ENCODE peak calls at places on chromosomes 1 and 21, in ten cellular contexts. E, J, L, N, H, U, X, C, K and A are unnamed samples.

GRCh38 chr1:173149887-173150286 is 57.2 kb downstream of the TNFSF4 start:
- DNase-seq in E (peak), J (no peak), L (no peak), N (no peak), H (no peak), U (no peak), X (no peak), C (no peak), K (no peak), A (no peak)

GRCh38 chr1:34639701-34640100 is 115.1 kb upstream of the GJB5 start:
- DNase-seq in E (no peak), J (no peak), L (no peak), N (peak), H (no peak), U (peak), X (no peak), C (no peak), K (no peak), A (no peak)

GRCh38 chr1:41791667-41792484 is 126.8 kb downstream of the HIVEP3 start:
- DNase-seq in E (no peak), J (no peak), L (no peak), N (no peak), H (no peak), U (no peak), X (no peak), C (no peak), K (no peak), A (no peak)

GRCh38 chr1:193275773-193276172 is 89.4 kb upstream of the B3GALT2 start:
- DNase-seq in E (no peak), J (no peak), L (no peak), N (no peak), H (no peak), U (no peak), X (no peak), C (no peak), K (no peak), A (no peak)

GRCh38 chr1:164064501-164064900 is 494.5 kb upstream of the PBX1 start:
- DNase-seq in E (peak), J (no peak), L (no peak), N (no peak), H (no peak), U (no peak), X (no peak), C (no peak), K (no peak), A (no peak)

GRCh38 chr1:226085675-226086074 is 23.2 kb downstream of the H3-3A start:
- DNase-seq in E (no peak), J (no peak), L (peak), N (no peak), H (no peak), U (no peak), X (no peak), C (no peak), K (no peak), A (no peak)

GRCh38 chr21:34279285-34279684 is 84.5 kb upstream of the KCNE2 start:
- DNase-seq in E (no peak), J (no peak), L (no peak), N (no peak), H (no peak), U (no peak), X (no peak), C (no peak), K (no peak), A (no peak)

GRCh38 chr1:9655127-9655723 is 3.7 kb downstream of the PIK3CD start:
- DNase-seq in E (no peak), J (no peak), L (no peak), N (no peak), H (no peak), U (no peak), X (no peak), C (no peak), K (no peak), A (no peak)

GRCh38 chr1:45928486-45929205 is 125.2 kb downstream of the MAST2 start:
- DNase-seq in E (no peak), J (no peak), L (no peak), N (no peak), H (no peak), U (no peak), X (no peak), C (no peak), K (no peak), A (no peak)

GRCh38 chr21:35212393-35213127 is 163.5 kb upstream of the RUNX1 start:
- DNase-seq in E (no peak), J (no peak), L (no peak), N (no peak), H (no peak), U (no peak), X (no peak), C (no peak), K (no peak), A (no peak)

GRCh38 chr1:24421502-24421901 is 5.9 kb downstream of the NIPAL3 start:
- DNase-seq in E (no peak), J (no peak), L (no peak), N (no peak), H (no peak), U (no peak), X (no peak), C (no peak), K (peak), A (no peak)

GRCh38 chr21:18617291-18617690 is 213.7 kb upstream of the TMPRSS15 start:
- DNase-seq in E (no peak), J (no peak), L (no peak), N (no peak), H (no peak), U (no peak), X (no peak), C (no peak), K (no peak), A (no peak)

GRCh38 chr1:116218922-116219321 is 107.7 kb downstream of the MAB21L3 start:
- DNase-seq in E (no peak), J (no peak), L (no peak), N (no peak), H (peak), U (no peak), X (no peak), C (no peak), K (peak), A (no peak)

GRCh38 chr21:41753001-41753725 is 13.7 kb downstream of the RIPK4 start:
- DNase-seq in E (no peak), J (no peak), L (no peak), N (no peak), H (no peak), U (no peak), X (no peak), C (no peak), K (no peak), A (no peak)

GRCh38 chr1:17059391-17060128 is 5.7 kb upstream of the SDHB start:
- DNase-seq in E (peak), J (peak), L (peak), N (peak), H (peak), U (peak), X (no peak), C (no peak), K (peak), A (no peak)

GRCh38 chr1:198936371-198937083 is 297.7 kb downstream of the PTPRC start:
- DNase-seq in E (no peak), J (no peak), L (no peak), N (no peak), H (no peak), U (no peak), X (no peak), C (no peak), K (no peak), A (no peak)

GRCh38 chr1:152906023-152906565 is 2.3 kb upstream of the IVL start:
- DNase-seq in E (no peak), J (no peak), L (no peak), N (no peak), H (no peak), U (no peak), X (no peak), C (no peak), K (no peak), A (no peak)

GRCh38 chr1:183810756-183811155 is 5.8 kb downstream of the RGL1 start:
- DNase-seq in E (no peak), J (no peak), L (no peak), N (no peak), H (no peak), U (no peak), X (no peak), C (no peak), K (no peak), A (no peak)

GRCh38 chr1:21952806-21953514 is 15.8 kb upstream of the HSPG2 start:
- DNase-seq in E (no peak), J (no peak), L (no peak), N (no peak), H (no peak), U (no peak), X (no peak), C (no peak), K (no peak), A (no peak)

GRCh38 chr1:56542651-56543050 is 36.7 kb downstream of the PLPP3 start:
- DNase-seq in E (no peak), J (no peak), L (no peak), N (no peak), H (no peak), U (no peak), X (no peak), C (no peak), K (no peak), A (no peak)

GRCh38 chr1:234600418-234601216 is 9.4 kb downstream of the IRF2BP2 start:
- DNase-seq in E (no peak), J (peak), L (peak), N (peak), H (peak), U (no peak), X (no peak), C (no peak), K (peak), A (peak)

GRCh38 chr1:178119623-178120022 is 25.7 kb downstream of the RASAL2 start:
- DNase-seq in E (no peak), J (no peak), L (no peak), N (no peak), H (no peak), U (no peak), X (no peak), C (no peak), K (no peak), A (no peak)

GRCh38 chr1:177913762-177914540 is 55.9 kb downstream of the SEC16B start:
- DNase-seq in E (peak), J (peak), L (no peak), N (peak), H (peak), U (no peak), X (no peak), C (no peak), K (peak), A (peak)

GRCh38 chr1:56469640-56470371 is 109.6 kb downstream of the PLPP3 start:
- DNase-seq in E (no peak), J (no peak), L (no peak), N (no peak), H (no peak), U (no peak), X (no peak), C (no peak), K (no peak), A (no peak)

GRCh38 chr1:172955161-172955821 is 95.5 kb downstream of the TNFSF18 start:
- DNase-seq in E (no peak), J (no peak), L (no peak), N (no peak), H (no peak), U (no peak), X (no peak), C (no peak), K (no peak), A (no peak)

GRCh38 chr1:178241057-178241456 is 147.2 kb downstream of the RASAL2 start:
- DNase-seq in E (no peak), J (no peak), L (no peak), N (no peak), H (no peak), U (no peak), X (no peak), C (no peak), K (no peak), A (no peak)

GRCh38 chr1:153292740-153293479 is 19.8 kb downstream of the PGLYRP3 start:
- DNase-seq in E (no peak), J (no peak), L (no peak), N (no peak), H (no peak), U (peak), X (no peak), C (no peak), K (no peak), A (no peak)

GRCh38 chr1:41313661-41314131 is 47.5 kb upstream of the FOXO6 start:
- DNase-seq in E (no peak), J (no peak), L (no peak), N (peak), H (no peak), U (no peak), X (no peak), C (no peak), K (peak), A (no peak)

GRCh38 chr1:23980725-23981063 is 567 bp upstream of the SRSF10 start:
- DNase-seq in E (no peak), J (peak), L (peak), N (peak), H (no peak), U (no peak), X (no peak), C (no peak), K (no peak), A (peak)

GRCh38 chr1:87805661-87806376 is 477.1 kb downstream of the LMO4 start:
- DNase-seq in E (peak), J (no peak), L (no peak), N (no peak), H (no peak), U (no peak), X (no peak), C (no peak), K (peak), A (no peak)

GRCh38 chr1:179287946-179288345 is 5.7 kb upstream of the SOAT1 start:
- DNase-seq in E (no peak), J (no peak), L (no peak), N (no peak), H (no peak), U (no peak), X (no peak), C (no peak), K (no peak), A (no peak)

GRCh38 chr1:94986783-94987182 is 59.9 kb upstream of the CNN3 start:
- DNase-seq in E (no peak), J (no peak), L (no peak), N (no peak), H (no peak), U (no peak), X (no peak), C (no peak), K (no peak), A (no peak)
- TF ChIP-seq EP300 in E (no peak), J (no peak), L (no peak), N (no peak), H (no peak), U (no peak), X (no peak), C (no peak), K (no peak), A (no peak)

GRCh38 chr1:180675586-180675985 is 43.8 kb downstream of the XPR1 start:
- DNase-seq in E (no peak), J (no peak), L (no peak), N (no peak), H (no peak), U (no peak), X (no peak), C (no peak), K (peak), A (no peak)

GRCh38 chr1:180672105-180672504 is 40.3 kb downstream of the XPR1 start:
- DNase-seq in E (no peak), J (no peak), L (no peak), N (no peak), H (no peak), U (no peak), X (no peak), C (no peak), K (no peak), A (no peak)

GRCh38 chr1:180672505-180672904 is 40.7 kb downstream of the XPR1 start:
- DNase-seq in E (no peak), J (no peak), L (no peak), N (no peak), H (no peak), U (no peak), X (no peak), C (no peak), K (no peak), A (no peak)

GRCh38 chr1:180670681-180671080 is 38.9 kb downstream of the XPR1 start:
- DNase-seq in E (no peak), J (no peak), L (no peak), N (no peak), H (no peak), U (no peak), X (no peak), C (no peak), K (no peak), A (no peak)

DNA sequence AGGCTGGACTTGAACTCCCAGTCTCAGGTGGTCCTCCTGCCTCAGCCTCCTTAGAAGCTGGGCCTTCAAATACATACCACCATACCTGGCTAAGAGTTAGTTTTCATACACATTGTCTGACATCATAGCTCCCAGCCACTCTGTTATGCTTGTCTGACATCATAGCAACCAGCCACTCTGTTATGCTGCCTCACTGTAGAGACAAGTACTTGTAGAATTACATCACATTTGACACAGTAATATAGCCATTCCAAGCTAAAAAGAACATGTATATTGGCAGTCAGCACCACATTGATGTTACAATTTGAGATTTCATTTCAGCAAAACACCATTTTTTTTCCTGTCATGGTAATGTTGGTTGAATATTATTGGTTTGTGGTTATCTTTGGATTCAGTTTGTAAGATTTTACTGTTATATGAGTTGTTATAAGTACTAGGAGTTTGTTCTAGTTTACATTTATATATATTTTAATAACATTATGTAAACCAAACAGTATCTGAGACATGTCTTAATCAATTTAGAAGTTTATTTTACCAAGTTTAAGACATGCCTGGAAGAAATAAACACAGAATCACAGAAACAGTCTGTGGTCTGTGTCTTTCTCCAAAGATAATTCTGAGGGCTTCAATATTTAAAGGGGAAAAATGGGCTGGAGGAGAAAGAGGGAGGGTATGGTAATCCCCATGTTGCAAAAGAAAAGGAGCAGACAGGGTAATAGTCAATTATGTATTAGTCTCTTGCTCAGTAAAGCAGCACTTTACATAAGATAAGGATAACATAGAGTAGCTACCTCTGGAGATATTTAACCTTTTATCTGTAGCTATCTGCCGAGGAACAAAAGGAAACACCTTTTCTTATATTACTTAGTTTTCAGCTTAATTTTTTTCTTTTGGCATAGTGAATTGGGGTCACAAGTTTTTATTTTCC is 43.0 kb downstream of the XPR1 start:
- DNase-seq in E (no peak), J (no peak), L (no peak), N (no peak), H (no peak), U (no peak), X (no peak), C (no peak), K (no peak), A (no peak)
- TF ChIP-seq EP300 in E (no peak), J (no peak), L (no peak), N (no peak), H (no peak), U (no peak), X (no peak), C (no peak), K (no peak), A (no peak)

GRCh38 chr1:37487619-37487984 is 13.2 kb downstream of the ZC3H12A start:
- DNase-seq in E (no peak), J (no peak), L (no peak), N (no peak), H (no peak), U (no peak), X (no peak), C (no peak), K (no peak), A (no peak)

GRCh38 chr1:37484325-37485051 is 10.1 kb downstream of the ZC3H12A start:
- DNase-seq in E (no peak), J (no peak), L (no peak), N (no peak), H (peak), U (peak), X (no peak), C (peak), K (no peak), A (no peak)

GRCh38 chr1:37483785-37484184 is 9.4 kb downstream of the ZC3H12A start:
- DNase-seq in E (no peak), J (no peak), L (no peak), N (no peak), H (no peak), U (peak), X (no peak), C (peak), K (no peak), A (no peak)

GRCh38 chr1:37486680-37487618 is 12.6 kb downstream of the ZC3H12A start:
- DNase-seq in E (peak), J (peak), L (peak), N (peak), H (peak), U (peak), X (peak), C (peak), K (peak), A (peak)

DNA sequence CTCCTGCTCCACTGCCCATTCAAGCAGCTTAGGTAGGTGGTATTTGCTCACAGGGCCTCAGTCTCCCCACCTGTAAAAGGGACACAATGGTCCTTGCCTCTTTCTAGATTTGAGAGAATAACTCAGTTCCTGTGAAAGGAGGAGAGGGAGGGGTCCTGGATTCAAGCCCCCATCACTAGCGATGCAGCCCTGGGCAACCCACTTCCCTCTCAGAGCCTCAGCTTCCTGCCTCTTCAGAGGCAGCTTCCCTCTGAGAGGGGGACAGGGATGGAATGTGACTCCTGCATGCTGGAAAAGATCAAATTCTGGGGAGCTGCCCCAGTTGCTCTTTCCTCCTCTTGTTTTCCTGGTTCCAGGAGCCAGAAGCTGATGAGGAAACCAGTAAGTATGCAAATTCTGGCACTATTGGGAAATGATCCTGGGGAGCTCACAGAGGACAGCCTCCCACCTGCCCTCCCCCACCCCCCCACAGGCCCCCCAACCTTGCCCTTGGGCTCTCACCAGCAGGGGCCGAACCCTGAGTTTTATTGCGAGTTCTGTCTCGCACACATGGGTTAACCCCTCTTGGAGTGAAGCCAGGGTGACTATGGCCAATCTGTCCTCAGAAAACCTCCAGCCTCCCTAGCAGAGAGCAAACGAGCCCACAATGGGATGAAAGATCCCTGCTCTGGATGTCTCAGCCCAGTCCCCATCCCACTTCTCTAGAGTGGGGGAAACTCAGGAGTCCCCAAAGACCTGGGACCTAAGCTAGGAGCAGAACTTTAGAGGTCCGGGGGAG is 11.7 kb downstream of the ZC3H12A start:
- DNase-seq in E (no peak), J (no peak), L (no peak), N (peak), H (peak), U (no peak), X (no peak), C (peak), K (no peak), A (no peak)
- TF ChIP-seq EP300 in E (no peak), J (no peak), L (no peak), N (no peak), H (no peak), U (no peak), X (no peak), C (no peak), K (no peak), A (no peak)

GRCh38 chr1:117611121-117611601 is 5.3 kb downstream of the TENT5C start:
- DNase-seq in E (no peak), J (no peak), L (no peak), N (no peak), H (no peak), U (no peak), X (no peak), C (no peak), K (no peak), A (no peak)
- TF ChIP-seq EP300 in E (no peak), J (no peak), L (no peak), N (no peak), H (no peak), U (no peak), X (no peak), C (no peak), K (no peak), A (no peak)